ENCODE peak calls at places on chromosomes 2 and 18, in seven cellular contexts. N is glomerular endothelial cell, P is left cardiac atrium, Q is ecto neural progenitor cell, C is left ventricle myocardium inferior, M is pons, B is posterior cingulate gyrus. H is an unnamed sample.

GRCh38 chr2:131104487-131105155 is 515 bp upstream of the PLEKHB2 start:
- DNase-seq in Q (no peak), M (peak), C (no peak), B (no peak), N (peak), P (peak), H (no peak)

GRCh38 chr2:24372033-24372432 is 11.7 kb upstream of the ITSN2 start:
- DNase-seq in B (no peak), C (no peak), P (no peak), M (no peak), Q (no peak), N (no peak), H (no peak)

GRCh38 chr2:119156891-119157773 is 1.4 kb downstream of the C1QL2 start:
- DNase-seq in N (no peak), B (no peak), C (no peak), P (no peak), Q (peak), M (no peak), H (no peak)

GRCh38 chr2:145036421-145036901 is 516.5 kb upstream of the ZEB2 start:
- DNase-seq in C (no peak), M (no peak), Q (no peak), N (no peak), B (no peak), P (no peak), H (no peak)

GRCh38 chr2:208064220-208064951 is 39.1 kb upstream of the PLEKHM3 start:
- DNase-seq in M (no peak), Q (no peak), N (no peak), P (no peak), B (no peak), C (no peak), H (no peak)

GRCh38 chr2:70127920-70128444 is 40.7 kb downstream of the PCBP1 start:
- DNase-seq in M (no peak), P (no peak), Q (no peak), B (no peak), N (no peak), C (no peak), H (no peak)

GRCh38 chr2:37507703-37508102 is 163.3 kb downstream of the QPCT start:
- DNase-seq in N (no peak), B (no peak), P (no peak), C (no peak), Q (no peak), M (no peak), H (no peak)

GRCh38 chr18:392926-393325 is 107.6 kb downstream of the COLEC12 start:
- DNase-seq in M (no peak), B (no peak), P (no peak), N (no peak), Q (no peak), C (no peak), H (no peak)

GRCh38 chr2:51829477-51829876 is 797.5 kb upstream of the NRXN1 start:
- DNase-seq in C (no peak), Q (no peak), M (no peak), B (no peak), P (no peak), N (no peak), H (no peak)

GRCh38 chr2:212797484-212798205 is 259.0 kb upstream of the ERBB4 start:
- DNase-seq in Q (no peak), B (no peak), C (no peak), N (no peak), M (no peak), P (no peak), H (no peak)

GRCh38 chr2:23078799-23079434 is 306.1 kb upstream of the KLHL29 start:
- DNase-seq in C (no peak), M (no peak), Q (no peak), B (no peak), N (no peak), P (no peak), H (peak)

GRCh38 chr18:8254664-8255063 is 354.6 kb upstream of the RAB12 start:
- DNase-seq in C (no peak), M (no peak), Q (no peak), B (no peak), N (no peak), P (no peak), H (no peak)

GRCh38 chr2:181372656-181373055 is 84.5 kb upstream of the ITGA4 start:
- DNase-seq in M (no peak), C (no peak), N (no peak), P (no peak), Q (no peak), B (no peak), H (no peak)

GRCh38 chr18:49745051-49746014 is 68.0 kb downstream of the ACAA2 start:
- DNase-seq in N (no peak), P (no peak), B (no peak), C (no peak), Q (no peak), M (no peak), H (no peak)

GRCh38 chr2:128392207-128392606 is 73.5 kb upstream of the HS6ST1 start:
- DNase-seq in Q (no peak), N (no peak), P (no peak), C (no peak), B (no peak), M (no peak), H (no peak)

GRCh38 chr2:202084265-202084664 is 11.2 kb downstream of the KIAA2012 start:
- DNase-seq in M (no peak), P (no peak), N (no peak), B (no peak), Q (no peak), C (no peak), H (no peak)

GRCh38 chr2:172427256-172427989 is at the start of gene ITGA6:
- DNase-seq in B (peak), P (peak), N (no peak), M (peak), C (peak), Q (peak), H (peak)

GRCh38 chr2:218357194-218358177 is 829 bp downstream of the CATIP start:
- DNase-seq in P (no peak), N (no peak), C (no peak), M (no peak), Q (no peak), B (no peak), H (no peak)

GRCh38 chr2:37780097-37780676 is 108.7 kb upstream of the CDC42EP3 start:
- DNase-seq in N (no peak), Q (no peak), C (no peak), B (no peak), M (no peak), P (no peak), H (no peak)

GRCh38 chr2:101665312-101665711 is 32.2 kb upstream of the MAP4K4 start:
- DNase-seq in B (no peak), C (no peak), N (no peak), Q (no peak), M (no peak), P (no peak), H (no peak)

GRCh38 chr2:7109558-7109935 is 192.3 kb downstream of the RNF144A start:
- DNase-seq in M (no peak), Q (no peak), B (no peak), P (no peak), N (no peak), C (no peak), H (no peak)

GRCh38 chr2:53075760-53076159 is 691.8 kb upstream of the CHAC2 start:
- DNase-seq in P (peak), Q (no peak), C (peak), B (no peak), M (no peak), N (no peak), H (no peak)

GRCh38 chr2:28412625-28413151 is 20.0 kb downstream of the FOSL2 start:
- DNase-seq in P (no peak), Q (no peak), C (no peak), M (no peak), B (no peak), N (no peak), H (no peak)

GRCh38 chr2:98749053-98749450 is 18.1 kb upstream of the MGAT4A start:
- DNase-seq in Q (no peak), N (no peak), B (no peak), P (no peak), C (no peak), M (peak), H (no peak)